ENCODE peak calls at places on chromosomes 5 and 9, in eight cellular contexts. Z is IMR-90; C is CD8-positive, alpha-beta T cell; J is A549; D is H1; Y is neuronal stem cell; A is AG04450; H is body of pancreas. P is an unnamed sample.

GRCh38 chr9:114156658-114157421 is 1.5 kb downstream of the COL27A1 start:
- DNase-seq in J (peak), H (peak), Y (no peak), D (no peak), C (no peak), Z (peak), A (peak), P (peak)

GRCh38 chr9:34254141-34254913 is 74.7 kb downstream of the KIF24 start:
- DNase-seq in D (no peak), Z (peak), H (no peak), J (peak), C (no peak), Y (no peak), A (no peak), P (no peak)

GRCh38 chr9:130378875-130379648 is 65.7 kb upstream of the ASS1 start:
- DNase-seq in Z (no peak), H (no peak), C (no peak), Y (no peak), D (no peak), A (no peak), J (no peak), P (no peak)

GRCh38 chr9:95138474-95138873 is 179.0 kb downstream of the FANCC start:
- DNase-seq in Y (no peak), C (no peak), J (no peak), Z (peak), D (no peak), A (no peak), H (peak), P (no peak)

GRCh38 chr5:135019314-135019713 is 14.7 kb downstream of the PITX1 start:
- DNase-seq in D (no peak), Z (no peak), Y (no peak), H (no peak), A (no peak), J (no peak), C (no peak), P (no peak)

GRCh38 chr5:4232084-4232483 is 636.5 kb downstream of the IRX1 start:
- DNase-seq in H (no peak), Z (no peak), A (no peak), J (no peak), C (no peak), Y (no peak), D (no peak), P (no peak)

GRCh38 chr5:142617416-142617815 is 68.5 kb downstream of the FGF1 start:
- DNase-seq in H (no peak), A (no peak), Z (no peak), J (no peak), D (no peak), Y (no peak), C (no peak), P (no peak)

GRCh38 chr5:172944741-172945140 is 14.5 kb upstream of the RPL26L1 start:
- DNase-seq in J (no peak), H (no peak), Z (peak), D (no peak), C (no peak), A (no peak), Y (no peak), P (no peak)

GRCh38 chr5:120919017-120919416 is 454.9 kb downstream of the PRR16 start:
- DNase-seq in C (no peak), A (no peak), Z (no peak), J (no peak), H (no peak), Y (no peak), D (no peak), P (no peak)

GRCh38 chr5:172646716-172647285 is 5.7 kb downstream of the NEURL1B start:
- DNase-seq in H (no peak), A (no peak), J (peak), D (no peak), Y (no peak), C (no peak), Z (peak), P (no peak)

GRCh38 chr5:17258429-17258828 is 41.0 kb downstream of the BASP1 start:
- DNase-seq in A (no peak), Z (peak), Y (no peak), C (no peak), H (no peak), D (no peak), J (no peak), P (no peak)

GRCh38 chr5:149062371-149063016 is 368 bp downstream of the SH3TC2 start:
- DNase-seq in Z (peak), Y (no peak), C (no peak), J (peak), D (no peak), H (no peak), A (no peak), P (no peak)

GRCh38 chr5:89128930-89129625 is 246.1 kb upstream of the MEF2C start:
- DNase-seq in A (no peak), Y (no peak), J (no peak), C (no peak), D (no peak), H (no peak), Z (no peak), P (no peak)

GRCh38 chr9:112028242-112029221 is 131.9 kb downstream of the UGCG start:
- DNase-seq in A (no peak), J (no peak), Z (no peak), Y (no peak), H (no peak), C (no peak), D (no peak), P (no peak)

GRCh38 chr9:118931941-118932340 is 437.3 kb downstream of the BRINP1 start:
- DNase-seq in A (no peak), J (no peak), H (no peak), C (no peak), D (no peak), Y (no peak), Z (no peak), P (no peak)

GRCh38 chr9:13083973-13084528 is 195.4 kb downstream of the MPDZ start:
- DNase-seq in J (no peak), Z (peak), C (no peak), D (no peak), A (peak), Y (no peak), H (no peak), P (no peak)

GRCh38 chr5:32707394-32707997 is 3.6 kb upstream of the NPR3 start:
- DNase-seq in J (peak), D (no peak), Y (peak), C (no peak), Z (peak), A (no peak), H (no peak), P (no peak)

GRCh38 chr5:63825984-63826383 is 136.3 kb downstream of the HTR1A start:
- DNase-seq in Z (no peak), J (no peak), Y (no peak), C (no peak), H (no peak), D (no peak), A (no peak), P (no peak)

GRCh38 chr9:86722706-86723075 is 224.6 kb downstream of the GAS1 start:
- DNase-seq in Y (no peak), A (no peak), C (no peak), H (no peak), D (no peak), Z (no peak), J (no peak), P (no peak)
- H3K27ac ChIP-seq in Y (no peak), A (peak), C (no peak), H (peak), D (no peak), Z (peak), J (no peak), P (no peak)

DNA sequence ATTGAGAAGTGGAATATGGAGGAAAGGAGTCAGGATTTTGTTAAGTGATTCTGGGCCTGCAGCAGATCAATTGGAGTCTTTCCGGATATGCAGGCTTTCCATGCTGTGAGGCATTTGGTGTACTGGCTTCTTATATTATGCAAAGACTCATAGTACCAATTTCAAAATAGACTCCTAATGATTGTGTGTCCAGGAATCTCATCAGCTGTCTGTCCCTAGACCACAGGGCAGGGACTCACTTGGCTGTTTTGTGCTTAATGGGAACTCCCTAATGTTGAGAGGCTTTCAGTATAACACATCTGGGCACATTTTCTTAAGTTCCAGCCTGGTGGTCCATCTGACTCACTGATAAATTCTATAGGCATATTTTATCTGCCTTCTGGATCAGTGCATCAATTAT is 180.1 kb upstream of the KLF9 start:
- DNase-seq in Z (no peak), H (no peak), A (no peak), J (no peak), D (no peak), C (no peak), Y (no peak), P (no peak)
- H3K27ac ChIP-seq in Z (no peak), H (peak), A (no peak), J (no peak), D (no peak), C (no peak), Y (no peak), P (no peak)

DNA sequence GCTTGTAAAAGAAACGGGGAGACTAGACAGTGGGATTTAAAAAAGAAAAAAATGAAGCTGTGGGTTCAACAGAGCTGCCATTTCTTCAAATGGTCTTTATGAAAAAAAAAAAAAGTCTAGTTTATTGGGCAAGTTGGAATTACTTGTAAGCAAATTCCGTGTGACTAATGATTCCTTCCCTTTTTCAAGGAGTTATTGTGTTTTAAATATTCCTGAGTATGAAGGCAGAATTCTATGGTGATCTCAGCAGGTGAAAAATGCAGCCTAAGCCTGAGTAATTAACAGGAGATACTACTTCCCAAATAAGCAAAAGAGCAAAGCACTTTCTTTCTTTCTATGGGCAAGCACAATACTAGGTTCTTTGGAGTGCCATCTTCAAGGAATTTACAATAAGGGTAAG is 481.9 kb downstream of the ZNF608 start:
- DNase-seq in C (no peak), A (peak), D (no peak), J (no peak), Y (no peak), Z (peak), H (no peak), P (no peak)
- H3K27ac ChIP-seq in C (no peak), A (no peak), D (no peak), J (no peak), Y (no peak), Z (no peak), H (no peak), P (peak)

DNA sequence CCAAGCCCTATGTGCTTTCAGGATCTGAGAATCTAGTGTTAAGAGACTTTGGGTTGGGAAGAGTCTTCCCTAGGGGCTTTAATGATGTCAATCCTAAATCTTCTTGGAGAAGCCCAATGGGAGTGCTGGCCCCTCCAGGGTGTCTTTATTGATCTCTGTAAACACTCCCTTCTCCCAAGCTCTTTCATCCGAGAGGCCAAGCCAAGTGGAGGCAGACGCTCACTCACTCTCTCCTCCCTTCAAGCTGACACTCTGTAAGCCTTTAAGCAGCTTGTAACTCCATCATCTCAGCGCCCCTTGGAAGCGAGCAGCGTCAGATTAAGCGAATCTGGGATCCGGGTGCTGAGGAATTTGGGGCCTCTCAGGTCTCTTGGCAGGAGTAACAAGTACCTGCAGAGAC is 37.7 kb downstream of the SPARC start:
- DNase-seq in Y (no peak), Z (no peak), D (no peak), C (no peak), J (no peak), H (no peak), A (no peak), P (no peak)
- H3K27ac ChIP-seq in Y (no peak), Z (no peak), D (no peak), C (no peak), J (no peak), H (no peak), A (no peak), P (no peak)

GRCh38 chr9:107051392-107051791 is 188.4 kb downstream of the ZNF462 start:
- DNase-seq in C (no peak), A (no peak), J (no peak), Z (no peak), D (no peak), Y (no peak), H (no peak), P (no peak)
- H3K27ac ChIP-seq in C (no peak), A (no peak), J (no peak), Z (no peak), D (no peak), Y (no peak), H (no peak), P (no peak)

GRCh38 chr9:87109851-87110250 is 162.5 kb upstream of the GAS1 start:
- DNase-seq in D (no peak), C (no peak), J (no peak), Y (no peak), A (no peak), H (no peak), Z (peak), P (no peak)

GRCh38 chr9:87109182-87109581 is 161.9 kb upstream of the GAS1 start:
- DNase-seq in D (no peak), J (no peak), Y (no peak), Z (peak), A (no peak), H (no peak), C (no peak), P (no peak)

GRCh38 chr9:87112656-87113055 is 165.3 kb upstream of the GAS1 start:
- DNase-seq in C (no peak), D (no peak), J (no peak), H (no peak), Z (peak), A (no peak), Y (no peak), P (no peak)

GRCh38 chr9:87108639-87109038 is 161.3 kb upstream of the GAS1 start:
- DNase-seq in H (no peak), Y (no peak), D (no peak), Z (no peak), A (no peak), C (no peak), J (no peak), P (peak)

GRCh38 chr9:87111010-87111409 is 163.7 kb upstream of the GAS1 start:
- DNase-seq in D (no peak), Z (no peak), J (no peak), H (no peak), A (no peak), Y (no peak), C (no peak), P (no peak)
- H3K27ac ChIP-seq in D (no peak), Z (no peak), J (no peak), H (no peak), A (no peak), Y (no peak), C (no peak), P (no peak)

DNA sequence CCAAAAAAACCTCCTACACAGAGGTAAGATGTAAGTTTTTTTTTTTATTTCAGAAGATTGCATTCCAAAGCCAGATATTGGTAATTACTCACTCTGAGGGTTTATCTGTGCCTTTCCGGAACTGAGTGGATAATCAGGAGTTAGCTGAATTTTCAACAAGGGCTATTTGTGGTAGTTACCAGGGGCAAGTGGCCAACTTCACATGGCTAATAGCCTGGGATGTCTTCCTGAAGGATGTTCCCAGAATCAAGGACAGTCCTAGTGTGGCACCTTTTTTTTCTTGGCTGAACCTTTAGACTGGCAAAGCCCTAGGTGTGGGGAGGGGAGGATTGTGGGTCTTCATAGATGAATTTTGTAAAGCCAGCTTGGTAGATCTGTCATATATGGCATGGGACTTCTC is 7.1 kb downstream of the LARP1 start:
- DNase-seq in Y (no peak), C (no peak), H (no peak), A (no peak), J (no peak), D (no peak), Z (no peak), P (no peak)
- H3K27ac ChIP-seq in Y (no peak), C (no peak), H (peak), A (no peak), J (no peak), D (no peak), Z (no peak), P (no peak)

DNA sequence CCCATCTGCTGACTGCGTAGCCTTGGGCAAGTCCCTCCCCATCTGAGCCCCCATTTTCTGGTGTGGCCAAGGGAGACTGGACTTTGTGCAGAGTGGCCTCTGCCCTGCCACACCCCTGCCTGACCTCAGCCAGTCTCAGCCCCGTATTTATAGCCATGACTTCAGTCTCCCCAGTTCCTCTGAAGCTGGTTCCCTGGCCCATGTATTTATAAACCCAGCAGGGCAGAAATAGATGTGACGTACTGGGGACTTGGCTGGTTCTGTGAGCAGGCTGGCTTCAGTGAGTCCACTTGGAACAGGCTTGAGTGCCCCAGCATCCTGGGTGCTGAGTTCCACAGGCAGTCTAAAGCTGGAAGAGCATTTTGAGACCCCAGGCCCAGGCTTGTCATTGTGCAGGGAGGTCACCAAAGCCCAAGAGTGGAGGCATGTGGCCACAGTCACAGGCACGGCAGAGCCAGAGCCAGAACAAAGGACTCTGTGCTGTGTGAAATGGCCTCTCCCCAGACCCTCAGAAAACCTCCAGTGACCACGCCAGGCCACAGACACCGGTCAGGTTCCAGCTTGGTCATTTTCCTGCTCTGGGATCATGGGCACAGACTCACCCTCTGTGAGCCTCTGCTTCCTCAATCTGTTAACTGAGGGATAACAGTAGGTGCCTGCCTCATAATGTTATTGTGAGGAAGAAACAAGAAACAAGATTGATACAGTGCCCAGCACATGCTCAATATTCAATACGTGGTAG is 30.4 kb upstream of the SYNPO start:
- DNase-seq in A (no peak), C (no peak), Z (no peak), Y (no peak), D (no peak), J (no peak), H (no peak), P (no peak)
- H3K27ac ChIP-seq in A (no peak), C (no peak), Z (no peak), Y (no peak), D (no peak), J (peak), H (peak), P (no peak)

DNA sequence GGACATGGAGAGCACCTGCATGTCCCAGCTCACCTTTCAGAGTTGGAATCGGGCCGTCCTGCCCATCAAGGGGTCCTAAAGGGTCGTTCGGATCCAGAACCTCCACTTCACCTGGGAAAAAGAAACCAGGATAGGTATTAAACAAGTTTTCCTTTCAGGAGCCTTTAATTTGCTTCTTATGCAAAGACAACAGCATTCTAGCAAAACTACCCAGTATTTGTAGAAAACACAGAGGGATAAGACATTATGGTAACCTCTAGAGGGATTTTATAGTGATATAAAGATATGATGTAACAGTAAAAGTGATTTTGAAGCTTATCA is 174.4 kb downstream of the ROR2 start:
- DNase-seq in A (no peak), Y (no peak), H (no peak), D (no peak), C (no peak), J (no peak), Z (no peak), P (no peak)
- H3K27ac ChIP-seq in A (no peak), Y (no peak), H (no peak), D (no peak), C (no peak), J (no peak), Z (no peak), P (no peak)